ENCODE peak calls at places on chromosomes 11 and 22, in six cellular contexts. N is hepatocyte; J is AG08395; D is H9; F is kidney glomerular epithelial cell; W is activated CD4-positive, CD25-positive, alpha-beta regulatory T cell treated with anti-CD3 and anti-CD28 coated beads, Interleukin-2, amount 50 U/mL, for 72 hours. L is an unnamed sample.
A peak's percentile ranks its signal among the peaks of the same experiment; 100 is the strongest.

GRCh38 chr22:19986410-19987341 is 29.9 kb downstream of the ARVCF start:
- DNase-seq in N (peak; percentile 93), J (peak; percentile 97), D (peak; percentile 82), F (peak; percentile 66), W (peak; percentile 76), L (peak; percentile 82)

GRCh38 chr22:38034884-38035529 is 22.2 kb upstream of the PICK1 start:
- DNase-seq in N (no peak), J (no peak), D (peak; percentile 29), F (no peak), W (no peak), L (no peak)

GRCh38 chr11:1138053-1138452 is 19.7 kb upstream of the MUC5AC start:
- DNase-seq in N (no peak), J (peak; percentile 24), D (no peak), F (peak; percentile 77), W (no peak), L (no peak)

GRCh38 chr11:12413141-12414055 is 36.0 kb downstream of the PARVA start:
- DNase-seq in N (no peak), J (no peak), D (no peak), F (no peak), W (no peak), L (no peak)

GRCh38 chr11:94740975-94741707 is 27.0 kb upstream of the AMOTL1 start:
- DNase-seq in N (peak; percentile 77), J (peak; percentile 77), D (peak; percentile 47), F (peak; percentile 81), W (no peak), L (peak; percentile 70)

GRCh38 chr11:125364085-125364822 is 131.8 kb downstream of the FEZ1 start:
- DNase-seq in N (no peak), J (peak; percentile 35), D (no peak), F (peak; percentile 12), W (no peak), L (no peak)

GRCh38 chr22:47176573-47177333 is 414.3 kb downstream of the TBC1D22A start:
- DNase-seq in N (no peak), J (no peak), D (peak; percentile 18), F (no peak), W (peak; percentile 21), L (no peak)

GRCh38 chr22:29030618-29031235 is 30.9 kb downstream of the C22orf31 start:
- DNase-seq in N (peak; percentile 90), J (peak; percentile 83), D (peak; percentile 85), F (peak; percentile 94), W (no peak), L (peak; percentile 73)

GRCh38 chr11:63951779-63952536 is 13.2 kb downstream of the NAA40 start:
- DNase-seq in N (no peak), J (no peak), D (no peak), F (no peak), W (no peak), L (no peak)

GRCh38 chr22:39592104-39593060 is 21.8 kb downstream of the CACNA1I start:
- DNase-seq in N (peak; percentile 72), J (peak; percentile 84), D (no peak), F (peak; percentile 84), W (no peak), L (peak; percentile 83)

GRCh38 chr11:63565728-63566127 is 2.5 kb upstream of the PLAAT2 start:
- DNase-seq in N (no peak), J (no peak), D (peak; percentile 39), F (no peak), W (no peak), L (no peak)

GRCh38 chr11:5596611-5597201 is at the start of gene TRIM6:
- DNase-seq in N (peak; percentile 80), J (peak; percentile 55), D (peak; percentile 74), F (peak; percentile 38), W (no peak), L (peak; percentile 56)

GRCh38 chr11:116427903-116428637 is 344.7 kb downstream of the BUD13 start:
- DNase-seq in N (peak; percentile 19), J (no peak), D (no peak), F (no peak), W (no peak), L (no peak)

GRCh38 chr11:126764221-126764620 is 236.3 kb downstream of the KIRREL3 start:
- DNase-seq in N (no peak), J (peak; percentile 11), D (no peak), F (no peak), W (no peak), L (no peak)

GRCh38 chr11:27722117-27722844 is 22.0 kb upstream of the BDNF start:
- DNase-seq in N (peak; percentile 30), J (peak; percentile 31), D (peak; percentile 69), F (peak; percentile 7), W (no peak), L (peak; percentile 41)

GRCh38 chr11:10654211-10655150 is 39.1 kb downstream of the IRAG1 start:
- DNase-seq in N (peak; percentile 68), J (no peak), D (no peak), F (peak; percentile 34), W (no peak), L (peak; percentile 50)

GRCh38 chr22:38941488-38941987 is 15.9 kb upstream of the APOBEC3A start:
- DNase-seq in N (no peak), J (no peak), D (no peak), F (no peak), W (peak; percentile 55), L (no peak)

GRCh38 chr11:69319255-69320106 is 25.5 kb downstream of the MYEOV start:
- DNase-seq in N (no peak), J (no peak), D (no peak), F (no peak), W (no peak), L (no peak)

GRCh38 chr11:125370561-125371389 is 125.3 kb downstream of the FEZ1 start:
- DNase-seq in N (no peak), J (no peak), D (no peak), F (no peak), W (no peak), L (no peak)

GRCh38 chr11:95520765-95521542 is 268.6 kb downstream of the FAM76B start:
- DNase-seq in N (no peak), J (peak; percentile 10), D (no peak), F (peak; percentile 97), W (no peak), L (no peak)

GRCh38 chr11:70713988-70714665 is 315.8 kb downstream of the CTTN start:
- DNase-seq in N (no peak), J (no peak), D (peak; percentile 87), F (no peak), W (no peak), L (no peak)

GRCh38 chr11:56751480-56751879 is 3.0 kb upstream of the OR9G4 start:
- DNase-seq in N (no peak), J (no peak), D (no peak), F (no peak), W (no peak), L (no peak)

GRCh38 chr11:83978942-83979341 is 692.8 kb upstream of the CCDC90B start:
- DNase-seq in N (no peak), J (no peak), D (no peak), F (no peak), W (no peak), L (no peak)

GRCh38 chr22:47035443-47035881 is 273.0 kb downstream of the TBC1D22A start:
- DNase-seq in N (no peak), J (peak; percentile 51), D (no peak), F (no peak), W (no peak), L (no peak)

GRCh38 chr11:19696073-19696472 is 16.6 kb upstream of the NAV2 start:
- DNase-seq in N (no peak), J (no peak), D (no peak), F (no peak), W (no peak), L (no peak)

GRCh38 chr11:4140067-4140636 is 45.6 kb downstream of the RRM1 start:
- DNase-seq in N (no peak), J (no peak), D (no peak), F (no peak), W (no peak), L (no peak)

GRCh38 chr22:25008666-25009065 is 56.1 kb downstream of the KIAA1671 start:
- DNase-seq in N (no peak), J (no peak), D (no peak), F (peak; percentile 99), W (no peak), L (no peak)

GRCh38 chr11:106424111-106424510 is 346.6 kb downstream of the AASDHPPT start:
- DNase-seq in N (peak; percentile 3), J (peak; percentile 47), D (no peak), F (peak; percentile 30), W (no peak), L (no peak)

GRCh38 chr11:3613998-3614741 is 27.6 kb downstream of the ART5 start:
- DNase-seq in N (no peak), J (no peak), D (no peak), F (no peak), W (no peak), L (no peak)

GRCh38 chr11:10418950-10419310 is 36.1 kb upstream of the AMPD3 start:
- DNase-seq in N (no peak), J (no peak), D (no peak), F (no peak), W (no peak), L (no peak)

GRCh38 chr22:46708766-46709330 is 29.2 kb downstream of the CERK start:
- DNase-seq in N (no peak), J (no peak), D (no peak), F (no peak), W (no peak), L (no peak)

GRCh38 chr11:44671234-44671633 is 55.5 kb upstream of the TSPAN18 start:
- DNase-seq in N (no peak), J (no peak), D (peak; percentile 88), F (no peak), W (no peak), L (no peak)

GRCh38 chr22:44583854-44584253 is 85.8 kb upstream of the RTL6 start:
- DNase-seq in N (no peak), J (no peak), D (peak; percentile 51), F (no peak), W (no peak), L (no peak)

GRCh38 chr11:36234825-36235224 is 54.4 kb downstream of the COMMD9 start:
- DNase-seq in N (no peak), J (no peak), D (no peak), F (no peak), W (no peak), L (no peak)

GRCh38 chr22:46381142-46381541 is 45.6 kb downstream of the TRMU start:
- DNase-seq in N (no peak), J (no peak), D (no peak), F (no peak), W (no peak), L (no peak)

GRCh38 chr11:3905080-3905953 is 49.9 kb downstream of the STIM1 start:
- DNase-seq in N (peak; percentile 48), J (peak; percentile 84), D (no peak), F (peak; percentile 99), W (peak; percentile 39), L (peak; percentile 41)

GRCh38 chr11:119041821-119042514 is 11.3 kb upstream of the SLC37A4 start:
- DNase-seq in N (no peak), J (no peak), D (no peak), F (no peak), W (no peak), L (no peak)

GRCh38 chr11:16881074-16881709 is 133.0 kb downstream of the PLEKHA7 start:
- DNase-seq in N (peak; percentile 27), J (peak; percentile 83), D (no peak), F (peak; percentile 75), W (no peak), L (peak; percentile 29)

GRCh38 chr22:39247379-39247778 is 2.6 kb upstream of the PDGFB start:
- DNase-seq in N (no peak), J (no peak), D (no peak), F (no peak), W (no peak), L (no peak)